ENCODE peak calls at places on chromosomes 7 and 10, in seven cellular contexts. V is naive thymus-derived CD4-positive, alpha-beta T cell; L is right cardiac atrium; N is cardiac muscle cell; O is DND-41; G is suprapubic skin; A is aorta. Q is an unnamed sample.

GRCh38 chr7:102050864-102051460 is 233.5 kb downstream of the CUX1 start:
- DNase-seq in A (no peak), V (no peak), G (no peak), L (no peak), N (no peak), O (no peak), Q (no peak)

GRCh38 chr7:142607351-142607750 is 141.9 kb upstream of the PRSS1 start:
- DNase-seq in O (no peak), V (no peak), A (no peak), L (no peak), G (no peak), N (no peak), Q (no peak)

GRCh38 chr10:44473146-44473545 is 88.2 kb upstream of the CXCL12 start:
- DNase-seq in N (no peak), L (no peak), A (no peak), G (no peak), V (no peak), O (no peak), Q (no peak)

GRCh38 chr10:114491419-114491818 is 87.1 kb upstream of the AFAP1L2 start:
- DNase-seq in A (no peak), V (no peak), N (no peak), G (peak; percentile 80), L (peak; percentile 70), O (no peak), Q (no peak)

GRCh38 chr10:34615770-34616169 is 199.3 kb downstream of the PARD3 start:
- DNase-seq in G (no peak), V (no peak), L (no peak), N (no peak), O (no peak), A (no peak), Q (no peak)

GRCh38 chr10:128883126-128884060 is 583.6 kb upstream of the MGMT start:
- DNase-seq in A (no peak), L (no peak), N (no peak), V (no peak), O (no peak), G (no peak), Q (no peak)

GRCh38 chr10:12907651-12908050 is 93.9 kb downstream of the CCDC3 start:
- DNase-seq in V (no peak), L (no peak), A (no peak), O (no peak), G (no peak), N (peak; percentile 39), Q (no peak)

GRCh38 chr7:44104880-44105771 is 981 bp downstream of the AEBP1 start:
- DNase-seq in L (peak; percentile 46), O (no peak), V (no peak), A (peak; percentile 76), N (peak; percentile 60), G (no peak), Q (no peak)

GRCh38 chr10:93431361-93431760 is 50.8 kb downstream of the MYOF start:
- DNase-seq in O (no peak), L (no peak), G (no peak), N (no peak), A (no peak), V (no peak), Q (no peak)

GRCh38 chr7:95527033-95527775 is 41.5 kb downstream of the ASB4 start:
- DNase-seq in G (peak; percentile 69), L (peak; percentile 42), A (no peak), N (peak; percentile 75), V (no peak), O (peak; percentile 49), Q (peak; percentile 6)

GRCh38 chr7:98745722-98746318 is 124.0 kb downstream of the TMEM130 start:
- DNase-seq in N (peak; percentile 58), V (peak; percentile 18), L (peak; percentile 42), A (peak; percentile 67), G (no peak), O (peak; percentile 71), Q (peak; percentile 37)

GRCh38 chr7:93902777-93903423 is 3.5 kb upstream of the GNGT1 start:
- DNase-seq in L (peak; percentile 15), V (no peak), O (no peak), A (no peak), N (peak; percentile 88), G (no peak), Q (peak; percentile 17)

DNA sequence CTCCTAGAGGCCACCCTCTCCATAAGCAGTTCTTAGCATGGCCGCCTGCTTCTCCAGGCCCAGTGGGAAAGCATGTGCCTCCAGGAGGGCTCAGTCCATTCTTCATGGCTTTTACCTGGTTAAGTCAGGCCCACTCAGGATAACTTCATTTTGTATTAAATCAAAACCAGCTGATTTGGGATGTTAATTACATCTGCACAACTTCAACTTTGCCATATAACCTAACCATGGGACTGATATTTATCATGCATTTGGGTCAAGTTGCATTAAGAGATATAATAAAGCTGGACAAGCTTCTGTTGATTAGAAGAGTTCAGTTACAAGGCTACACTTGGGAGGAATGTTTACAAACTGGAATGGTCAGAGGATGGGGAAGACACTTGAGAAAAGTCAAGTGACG is 65.5 kb downstream of the EGFR start:
- DNase-seq in G (no peak), A (no peak), N (no peak), L (no peak), O (no peak), V (no peak), Q (no peak)
- H3K4me1 ChIP-seq in G (peaks cover 67% of the 10 kb centered on the region), A (peaks cover 3% of the 10 kb centered on the region), N (no peaks in the 10 kb centered on the region), L (peaks cover 6% of the 10 kb centered on the region), O (peaks cover 36% of the 10 kb centered on the region), V (peaks cover 5% of the 10 kb centered on the region), Q (no peaks in the 10 kb centered on the region)

GRCh38 chr7:40137563-40137962 is 2.8 kb downstream of the SUGCT start:
- DNase-seq in N (no peak), A (no peak), O (no peak), V (no peak), L (no peak), G (no peak), Q (no peak)

GRCh38 chr7:40138973-40139372 is 4.2 kb downstream of the SUGCT start:
- DNase-seq in A (no peak), V (no peak), O (no peak), N (no peak), L (no peak), G (no peak), Q (no peak)

GRCh38 chr7:40133561-40134427 is 628 bp downstream of the MPLKIP start:
- DNase-seq in O (no peak), N (peak; percentile 35), L (no peak), V (no peak), A (no peak), G (no peak), Q (no peak)

DNA sequence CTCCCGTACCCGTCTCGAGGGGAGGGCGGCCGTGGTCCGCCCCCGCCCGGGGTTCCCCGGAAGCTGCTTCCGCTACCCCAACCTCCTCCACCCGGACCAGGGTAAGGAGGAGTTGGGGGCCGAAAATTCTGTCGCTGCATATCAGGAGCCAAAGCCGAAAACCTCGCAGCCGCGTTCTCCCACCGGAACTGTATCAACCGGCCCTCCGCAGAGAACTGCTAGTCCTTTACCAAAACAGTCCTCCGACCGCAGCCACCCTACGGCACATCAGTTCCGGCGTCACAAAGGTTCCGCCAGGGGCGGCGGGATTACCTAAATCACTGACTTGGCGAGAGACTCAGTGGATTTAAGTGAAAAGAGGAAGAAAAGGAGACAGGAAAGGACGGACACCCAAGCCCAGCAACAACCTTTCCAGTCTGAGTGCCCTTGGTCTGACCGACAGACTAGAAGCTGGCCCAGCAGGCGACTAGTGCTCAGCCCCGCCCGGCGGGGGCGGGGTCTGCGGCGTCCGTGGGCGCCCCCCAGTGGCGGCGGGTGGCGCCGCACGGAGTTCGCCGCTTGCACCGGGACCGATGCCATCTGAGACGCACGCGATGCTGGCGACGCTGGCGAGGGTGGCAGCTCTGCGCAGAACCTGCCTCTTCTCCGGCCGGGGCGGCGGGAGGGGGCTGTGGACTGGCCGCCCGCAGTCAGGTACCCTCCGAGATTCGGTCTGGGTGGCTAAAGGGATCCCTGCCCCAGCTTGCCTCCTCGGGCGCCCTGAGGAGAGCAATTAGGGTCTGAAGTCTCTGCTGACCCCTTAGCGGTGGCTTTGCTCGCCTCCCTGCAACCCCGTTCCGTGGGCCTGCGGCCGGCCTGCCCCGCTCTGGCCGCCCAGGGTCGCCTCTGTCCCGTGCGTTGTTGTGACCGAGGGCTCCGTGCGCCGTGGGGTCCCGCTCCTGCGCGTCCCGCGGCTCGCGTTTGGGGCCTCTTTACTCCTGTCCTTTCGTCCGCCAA is at the start of the genes MPLKIP and SUGCT:
- DNase-seq in G (peak; percentile 92), N (peak; percentile 92), O (peak; percentile 85), A (peak; percentile 87), L (peak; percentile 83), V (peak; percentile 87), Q (peak; percentile 92)
- H3K27ac ChIP-seq in G (peak within 1 kb of the TSS; percentile 95), N (peak within 1 kb of the TSS; percentile 97), O (peak within 1 kb of the TSS; percentile 98), A (peak within 1 kb of the TSS; percentile 81), L (peak within 1 kb of the TSS; percentile 87), V (peak within 1 kb of the TSS; percentile 92), Q (peak within 1 kb of the TSS; percentile 88)

GRCh38 chr7:128020161-128020560 is 11.1 kb downstream of the LRRC4 start:
- DNase-seq in G (no peak), A (no peak), L (no peak), O (peak; percentile 24), N (no peak), V (no peak), Q (peak; percentile 37)

GRCh38 chr7:128022631-128023532 is 8.4 kb downstream of the LRRC4 start:
- DNase-seq in G (no peak), A (no peak), V (no peak), O (no peak), L (no peak), N (peak; percentile 47), Q (no peak)

GRCh38 chr7:128019330-128019729 is 11.9 kb downstream of the LRRC4 start:
- DNase-seq in A (no peak), N (no peak), V (no peak), G (no peak), L (no peak), O (no peak), Q (no peak)

GRCh38 chr7:128024154-128024553 is 7.1 kb downstream of the LRRC4 start:
- DNase-seq in N (no peak), A (no peak), O (no peak), V (no peak), G (no peak), L (no peak), Q (no peak)

DNA sequence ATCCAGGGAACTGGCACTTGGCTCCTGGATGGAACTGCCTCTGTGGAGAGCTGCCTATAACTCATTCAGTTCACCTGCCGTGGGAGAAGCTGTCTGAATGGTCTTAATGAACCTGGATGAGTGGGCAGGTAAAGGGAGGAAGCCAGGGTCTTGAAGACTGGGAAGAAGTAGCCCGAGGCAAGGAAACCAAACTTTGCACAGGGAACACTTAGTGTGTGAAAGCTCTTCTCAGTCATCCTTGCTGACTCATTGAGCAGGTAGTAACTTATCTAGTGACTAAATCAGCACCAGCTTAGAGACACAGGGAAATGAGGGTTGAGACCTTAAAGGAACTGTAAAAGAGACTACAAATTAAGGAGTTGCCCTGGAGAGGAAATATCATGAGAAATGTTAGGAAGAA is 9.9 kb downstream of the LRRC4 start:
- DNase-seq in V (no peak), O (no peak), A (no peak), G (no peak), L (no peak), N (no peak), Q (no peak)
- H3K4me1 ChIP-seq in V (no peaks in the 10 kb centered on the region), O (no peaks in the 10 kb centered on the region), A (no peaks in the 10 kb centered on the region), G (peaks cover 11% of the 10 kb centered on the region), L (peaks cover 4% of the 10 kb centered on the region), N (peaks cover 5% of the 10 kb centered on the region), Q (no peaks in the 10 kb centered on the region)

DNA sequence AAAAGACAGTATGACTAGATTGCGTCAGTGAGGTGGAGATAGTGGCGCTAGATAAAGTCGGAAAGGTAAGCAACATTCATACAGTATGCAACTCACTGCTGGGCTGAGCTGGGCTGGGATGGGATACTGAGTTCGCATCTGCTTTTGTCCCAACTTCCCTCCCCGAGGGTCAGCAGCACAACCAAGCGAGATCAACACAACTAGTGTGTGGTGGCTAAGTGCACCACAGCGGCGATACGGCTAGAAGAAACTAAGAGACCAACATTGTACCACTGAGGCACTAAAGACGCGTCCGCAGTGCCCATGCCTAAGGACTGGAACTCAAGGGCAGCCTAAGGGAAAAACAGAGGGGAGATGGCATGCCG is 467 bp downstream of the EXOSC1 start:
- DNase-seq in N (no peak), V (no peak), G (no peak), O (no peak), L (no peak), A (no peak), Q (no peak)
- H3K27ac ChIP-seq in N (no peak overlapping the region), V (peak overlapping the region; percentile 80), G (peak overlapping the region; percentile 67), O (peak overlapping the region; percentile 78), L (peak overlapping the region; percentile 5), A (no peak overlapping the region), Q (peak overlapping the region; percentile 73)

Q was measured in CD4-positive, CD25-positive, alpha-beta regulatory T cell.